ENCODE peak calls at places on chromosome 17, in nine cellular contexts. F is A549, D is breast epithelium, B is psoas muscle, H is astrocyte of the cerebellum, J is cardiac muscle cell, M is heart right ventricle, C is tibial artery, U is ovary. Y is an unnamed sample.

GRCh38 chr17:57143341-57143740 is 58.3 kb downstream of the AKAP1 start:
- DNase-seq in F (no peak), D (no peak), B (no peak), H (no peak), J (no peak), M (no peak), C (no peak), U (no peak), Y (no peak)

GRCh38 chr17:50148226-50149098 is 2.0 kb downstream of the PPP1R9B start:
- DNase-seq in F (peak; percentile 46), D (peak; percentile 71), B (peak; percentile 57), H (no peak), J (no peak), M (peak; percentile 50), C (peak; percentile 90), U (peak; percentile 52), Y (no peak)

GRCh38 chr17:385195-385835 is 32.7 kb upstream of the RPH3AL start:
- DNase-seq in F (peak; percentile 56), D (no peak), B (peak; percentile 78), H (no peak), J (peak; percentile 62), M (peak; percentile 83), C (no peak), U (peak; percentile 59), Y (no peak)

GRCh38 chr17:3961564-3962047 is 2.6 kb downstream of the ATP2A3 start:
- DNase-seq in F (no peak), D (no peak), B (no peak), H (no peak), J (no peak), M (no peak), C (no peak), U (no peak), Y (no peak)

GRCh38 chr17:7627250-7628121 is at the start of gene SAT2:
- DNase-seq in F (peak; percentile 94), D (peak; percentile 95), B (peak; percentile 97), H (peak; percentile 84), J (peak; percentile 96), M (peak; percentile 94), C (peak; percentile 98), U (peak; percentile 98), Y (peak; percentile 78)

GRCh38 chr17:74637265-74637664 is 13.7 kb upstream of the CD300E start:
- DNase-seq in F (no peak), D (no peak), B (no peak), H (no peak), J (peak; percentile 27), M (no peak), C (peak; percentile 52), U (no peak), Y (no peak)

GRCh38 chr17:17493986-17494466 is 2.2 kb downstream of the RASD1 start:
- DNase-seq in F (no peak), D (peak; percentile 10), B (no peak), H (no peak), J (no peak), M (no peak), C (no peak), U (no peak), Y (no peak)

GRCh38 chr17:40915199-40915661 is 22.2 kb downstream of the KRT23 start:
- DNase-seq in F (peak; percentile 90), D (no peak), B (no peak), H (peak; percentile 63), J (no peak), M (no peak), C (no peak), U (no peak), Y (peak; percentile 65)

GRCh38 chr17:20203021-20203420 is 193.9 kb downstream of the SPECC1 start:
- DNase-seq in F (no peak), D (no peak), B (no peak), H (no peak), J (no peak), M (no peak), C (no peak), U (no peak), Y (no peak)

GRCh38 chr17:66520986-66521385 is 218.6 kb downstream of the PRKCA start:
- DNase-seq in F (no peak), D (no peak), B (no peak), H (no peak), J (no peak), M (no peak), C (no peak), U (no peak), Y (no peak)

GRCh38 chr17:76405967-76406647 is 21.7 kb downstream of the SPHK1 start:
- DNase-seq in F (no peak), D (no peak), B (peak; percentile 41), H (no peak), J (peak; percentile 61), M (peak; percentile 81), C (peak; percentile 69), U (peak; percentile 82), Y (no peak)

GRCh38 chr17:75721463-75722011 is 278 bp downstream of the ITGB4 start:
- DNase-seq in F (no peak), D (no peak), B (no peak), H (no peak), J (no peak), M (no peak), C (no peak), U (no peak), Y (no peak)

GRCh38 chr17:34581446-34582184 is 2.2 kb downstream of the TMEM132E start:
- DNase-seq in F (no peak), D (peak; percentile 37), B (no peak), H (no peak), J (peak; percentile 46), M (no peak), C (no peak), U (no peak), Y (no peak)
- H3K4me3 ChIP-seq in F (peak overlapping the region; percentile 48), D (peak overlapping the region; percentile 79), B (peak overlapping the region; percentile 72), H (no peak overlapping the region), J (peak overlapping the region; percentile 44), M (peak overlapping the region; percentile 18), C (peak overlapping the region; percentile 70), U (peak overlapping the region; percentile 23), Y (no peak overlapping the region)

GRCh38 chr17:31541559-31541958 is 150.1 kb downstream of the RAB11FIP4 start:
- DNase-seq in F (peak; percentile 42), D (no peak), B (no peak), H (no peak), J (peak; percentile 30), M (no peak), C (no peak), U (no peak), Y (no peak)
- TF ChIP-seq CTCF in F (no peak), D (no peak), B (no peak), H (peak; percentile 4), J (peak; percentile 17), M (no peak), C (no peak), U (no peak), Y (no peak)

GRCh38 chr17:78882546-78883089 is 20.4 kb downstream of the CEP295NL start:
- DNase-seq in F (no peak), D (no peak), B (no peak), H (no peak), J (no peak), M (no peak), C (peak; percentile 75), U (no peak), Y (peak; percentile 33)

GRCh38 chr17:78878871-78879270 is 24.1 kb downstream of the CEP295NL start:
- DNase-seq in F (no peak), D (no peak), B (no peak), H (no peak), J (no peak), M (no peak), C (no peak), U (no peak), Y (no peak)

GRCh38 chr17:78878261-78878660 is 24.7 kb downstream of the CEP295NL start:
- DNase-seq in F (no peak), D (no peak), B (no peak), H (no peak), J (no peak), M (no peak), C (no peak), U (no peak), Y (no peak)

GRCh38 chr17:78883090-78883532 is 19.9 kb downstream of the CEP295NL start:
- DNase-seq in F (peak; percentile 94), D (peak; percentile 55), B (peak; percentile 84), H (no peak), J (no peak), M (peak; percentile 73), C (peak; percentile 92), U (peak; percentile 62), Y (peak; percentile 87)

GRCh38 chr17:78879679-78880186 is 23.3 kb downstream of the CEP295NL start:
- DNase-seq in F (no peak), D (peak; percentile 58), B (peak; percentile 86), H (peak; percentile 56), J (no peak), M (peak; percentile 80), C (no peak), U (peak; percentile 86), Y (peak; percentile 94)
- H3K4me3 ChIP-seq in F (no peak overlapping the region), D (peak overlapping the region; percentile 52), B (peak overlapping the region; percentile 31), H (no peak overlapping the region), J (no peak overlapping the region), M (peak overlapping the region; percentile 26), C (peak overlapping the region; percentile 21), U (peak overlapping the region; percentile 8), Y (peak overlapping the region; percentile 24)

GRCh38 chr17:68290955-68291835 is at the start of the genes ARSG and SLC16A6:
- DNase-seq in F (peak; percentile 65), D (peak; percentile 66), B (peak; percentile 75), H (no peak), J (peak; percentile 84), M (peak; percentile 38), C (no peak), U (peak; percentile 68), Y (no peak)

GRCh38 chr17:68292689-68293040 is 1.4 kb downstream of the ARSG start:
- DNase-seq in F (no peak), D (no peak), B (no peak), H (no peak), J (no peak), M (no peak), C (no peak), U (no peak), Y (no peak)

GRCh38 chr17:68290268-68290954 is 516 bp downstream of the SLC16A6 start:
- DNase-seq in F (no peak), D (no peak), B (peak; percentile 37), H (no peak), J (peak; percentile 38), M (peak; percentile 34), C (no peak), U (peak; percentile 20), Y (no peak)

GRCh38 chr17:68293490-68294195 is 2.3 kb downstream of the ARSG start:
- DNase-seq in F (no peak), D (no peak), B (no peak), H (no peak), J (no peak), M (no peak), C (no peak), U (no peak), Y (no peak)

DNA sequence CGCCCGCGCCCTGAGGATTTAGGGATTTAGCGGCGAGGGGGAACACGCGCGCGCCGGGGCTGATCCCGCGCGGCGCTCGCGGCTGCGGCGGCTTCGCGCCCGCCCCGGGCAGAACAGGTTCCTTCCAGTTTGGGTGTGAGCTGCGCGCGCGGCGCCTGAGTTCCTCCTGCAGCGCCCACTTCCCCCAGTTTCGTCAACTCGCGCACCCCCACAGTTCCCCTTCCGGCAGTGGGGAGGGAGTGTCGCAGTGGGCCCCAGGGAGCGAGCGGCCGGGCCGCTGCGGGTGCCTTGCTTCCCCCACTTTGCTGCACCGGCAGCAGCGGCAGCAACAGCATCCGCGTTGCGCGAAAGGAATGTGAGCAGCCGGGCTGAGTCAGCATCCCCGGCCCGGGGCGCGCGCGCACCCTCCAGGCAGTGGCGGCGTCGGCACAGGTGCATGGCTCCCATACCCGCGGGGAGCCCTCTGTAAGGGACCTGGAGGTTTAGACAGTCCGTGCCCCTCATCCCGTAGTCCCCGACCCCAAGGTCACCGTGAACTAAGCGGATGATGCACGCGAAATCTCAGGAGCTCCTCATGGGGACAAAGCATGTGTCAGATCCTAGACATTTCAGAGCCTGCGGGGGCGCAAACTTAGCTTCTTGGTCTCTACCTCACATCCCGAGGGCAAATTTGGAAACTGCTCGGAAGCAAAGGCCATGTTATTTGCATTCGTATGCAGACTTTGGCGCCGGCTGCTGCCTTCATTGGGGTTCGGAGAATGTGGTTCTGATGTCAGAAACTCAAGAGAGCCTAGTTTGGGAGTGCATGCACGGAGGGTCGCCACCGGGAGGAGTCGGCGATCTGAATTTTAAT is 767 bp downstream of the ARSG start:
- DNase-seq in F (peak; percentile 69), D (peak; percentile 80), B (peak; percentile 81), H (no peak), J (peak; percentile 76), M (peak; percentile 77), C (peak; percentile 84), U (peak; percentile 57), Y (no peak)
- TF ChIP-seq CTCF in F (peak; percentile 10), D (no peak), B (no peak), H (no peak), J (no peak), M (no peak), C (no peak), U (no peak), Y (peak; percentile 9)

Y was measured in HFF-Myc.